ENCODE peak calls at places on chromosomes 7 and 10, in four cellular contexts. K is BE2C; H is EL; U is activated naive CD8-positive, alpha-beta T cell treated with anti-CD3 and anti-CD28 coated beads for 36 hours. E is an unnamed sample.

GRCh38 chr10:35007858-35008301 is 82.3 kb downstream of the CUL2 start:
- DNase-seq in K (no peak), U (no peak), H (peak; percentile 21), E (peak; percentile 61)

GRCh38 chr7:149261321-149261828 is 621 bp upstream of the ZNF783 start:
- DNase-seq in K (no peak), U (no peak), H (peak; percentile 84), E (no peak)

GRCh38 chr7:143884978-143885559 is 16.9 kb downstream of the TCAF1 start:
- DNase-seq in K (peak; percentile 85), U (peak; percentile 53), H (peak; percentile 75), E (peak; percentile 94)

GRCh38 chr7:67791918-67792317 is 795.3 kb downstream of the TYW1 start:
- DNase-seq in U (no peak), H (no peak), K (no peak), E (no peak)

GRCh38 chr10:46328853-46329689 is 42.3 kb downstream of the ANTXRL start:
- DNase-seq in K (no peak), H (no peak), U (no peak), E (no peak)

GRCh38 chr7:41261081-41261480 is 441.8 kb downstream of the INHBA start:
- DNase-seq in U (no peak), H (no peak), K (no peak), E (no peak)

GRCh38 chr10:122468923-122469781 is 7.8 kb downstream of the HTRA1 start:
- DNase-seq in K (no peak), U (no peak), H (peak; percentile 97), E (no peak)

GRCh38 chr10:20202337-20202736 is 386.1 kb downstream of the PLXDC2 start:
- DNase-seq in H (no peak), K (no peak), U (no peak), E (no peak)